ENCODE peak calls at places on chromosome 22, in nine cellular contexts. E is spleen; W is Peyer's patch; S is mesendoderm; C is A673; U is fibroblast of lung; Q is iPS DF 6.9; G is effector memory CD4-positive, alpha-beta T cell; I is PC-3. Y is an unnamed sample.

GRCh38 chr22:45190473-45190872 is 26.7 kb downstream of the NUP50 start:
- DNase-seq in C (no peak), Q (no peak), G (no peak), U (peak), I (no peak), S (no peak), E (no peak), W (no peak), Y (no peak)

GRCh38 chr22:42282943-42283287 is 12.5 kb upstream of the TCF20 start:
- DNase-seq in C (no peak), U (no peak), I (no peak), Q (no peak), S (no peak), W (no peak), E (no peak), G (no peak), Y (no peak)

GRCh38 chr22:49609207-49609876 is 218.3 kb downstream of the BRD1 start:
- DNase-seq in W (peak), Q (no peak), C (no peak), S (no peak), U (no peak), E (peak), G (no peak), I (no peak), Y (no peak)

GRCh38 chr22:49660321-49660720 is 167.4 kb downstream of the BRD1 start:
- DNase-seq in W (no peak), S (no peak), E (no peak), Q (no peak), G (no peak), C (no peak), I (no peak), U (no peak), Y (no peak)

GRCh38 chr22:27786253-27786898 is 15.2 kb downstream of the MN1 start:
- DNase-seq in E (no peak), W (no peak), C (no peak), S (no peak), I (no peak), G (no peak), Q (no peak), U (no peak), Y (no peak)

GRCh38 chr22:50620861-50621490 is 7.0 kb downstream of the ARSA start:
- DNase-seq in U (no peak), S (no peak), I (peak), Q (no peak), E (peak), W (peak), C (no peak), G (peak), Y (peak)

GRCh38 chr22:30892286-30892685 is 76.3 kb downstream of the MORC2 start:
- DNase-seq in E (peak), U (no peak), C (no peak), Q (no peak), I (no peak), G (no peak), W (peak), S (no peak), Y (no peak)

GRCh38 chr22:28013611-28014010 is 94.6 kb upstream of the PITPNB start:
- DNase-seq in C (no peak), W (no peak), I (no peak), Q (no peak), E (peak), U (no peak), G (no peak), S (no peak), Y (no peak)

GRCh38 chr22:44580756-44581435 is 82.9 kb upstream of the RTL6 start:
- DNase-seq in I (no peak), E (peak), S (no peak), U (no peak), W (peak), C (no peak), Q (no peak), G (no peak), Y (no peak)

GRCh38 chr22:30206964-30207363 is 39.6 kb downstream of the LIF start:
- DNase-seq in S (peak), I (peak), E (no peak), G (no peak), U (peak), W (no peak), C (peak), Q (no peak), Y (no peak)

DNA sequence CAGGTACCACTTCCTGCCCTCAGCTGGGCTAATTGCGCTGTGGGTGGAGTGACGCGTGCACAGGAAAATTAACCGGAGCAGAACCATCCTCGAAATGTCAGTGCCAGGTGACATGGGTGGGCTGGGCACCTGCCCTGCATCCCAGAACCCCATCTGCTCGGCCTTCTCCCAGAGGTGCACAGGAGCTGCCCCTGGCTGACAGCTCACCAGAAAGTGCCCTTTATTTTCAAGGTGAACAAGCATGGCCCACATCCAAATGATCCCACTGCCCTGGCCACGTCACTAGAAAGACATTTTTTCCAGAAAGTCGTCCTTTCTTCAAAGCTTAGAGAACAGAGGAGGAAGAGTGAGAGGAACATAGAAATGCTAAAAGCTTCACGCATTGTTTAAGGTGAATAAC is 4.1 kb upstream of the ELFN2 start:
- DNase-seq in G (no peak), U (no peak), S (no peak), I (peak), Q (no peak), E (no peak), W (no peak), C (no peak), Y (no peak)
- H3K27ac ChIP-seq in G (no peak), U (peak), S (no peak), I (peak), Q (no peak), E (no peak), W (no peak), C (no peak), Y (no peak)

GRCh38 chr22:23534851-23535717 is 45.0 kb downstream of the IGLL1 start:
- DNase-seq in W (peak), I (no peak), Q (no peak), G (no peak), U (no peak), S (no peak), E (peak), C (no peak), Y (no peak)

GRCh38 chr22:23537421-23537820 is 42.7 kb downstream of the IGLL1 start:
- DNase-seq in U (no peak), G (no peak), S (no peak), C (no peak), W (peak), Q (no peak), I (no peak), E (peak), Y (no peak)

GRCh38 chr22:23539135-23539838 is 40.8 kb downstream of the IGLL1 start:
- DNase-seq in C (peak), I (peak), Q (no peak), W (peak), E (peak), S (peak), G (peak), U (peak), Y (peak)

GRCh38 chr22:23536821-23537345 is 43.2 kb downstream of the IGLL1 start:
- DNase-seq in G (no peak), S (peak), I (no peak), U (no peak), W (peak), E (peak), C (no peak), Q (no peak), Y (no peak)

GRCh38 chr22:23538502-23538860 is 41.6 kb downstream of the IGLL1 start:
- DNase-seq in G (no peak), E (peak), Q (no peak), C (no peak), I (no peak), U (no peak), W (peak), S (no peak), Y (no peak)
- H3K27ac ChIP-seq in G (no peak), E (no peak), Q (no peak), C (no peak), I (no peak), U (no peak), W (no peak), S (peak), Y (no peak)

GRCh38 chr22:31958625-31959239 is 14.4 kb downstream of the YWHAH start:
- DNase-seq in Q (no peak), I (no peak), E (peak), C (no peak), G (peak), S (no peak), W (no peak), U (no peak), Y (no peak)

GRCh38 chr22:31962392-31963113 is 18.2 kb downstream of the YWHAH start:
- DNase-seq in I (no peak), G (no peak), Q (no peak), U (no peak), C (no peak), W (no peak), E (peak), S (no peak), Y (no peak)

GRCh38 chr22:31956360-31956759 is 12.0 kb downstream of the YWHAH start:
- DNase-seq in Q (no peak), W (peak), I (no peak), E (peak), C (no peak), G (no peak), U (no peak), S (no peak), Y (no peak)

GRCh38 chr22:31957970-31958594 is 13.7 kb downstream of the YWHAH start:
- DNase-seq in Q (no peak), I (no peak), C (no peak), U (no peak), W (no peak), S (no peak), G (no peak), E (peak), Y (no peak)

DNA sequence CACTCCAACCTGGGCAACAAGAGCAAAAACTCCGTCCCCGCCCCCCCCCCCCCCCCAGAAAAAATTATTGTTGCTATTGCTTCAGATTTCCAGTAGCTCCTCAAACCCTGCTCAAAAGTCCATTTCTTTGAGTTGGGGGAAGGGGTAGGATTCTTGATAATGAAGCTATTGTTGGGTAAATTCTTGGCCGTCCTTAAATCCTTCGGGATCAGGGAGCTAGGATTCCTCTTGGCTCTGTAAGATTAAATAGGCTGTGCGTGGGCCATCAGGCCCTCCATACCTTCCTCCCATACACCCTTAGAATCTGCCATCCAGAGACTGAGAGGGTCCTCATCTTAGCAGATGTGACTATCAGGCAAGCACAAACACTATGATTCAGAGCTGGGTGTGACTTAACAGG is 16.4 kb downstream of the YWHAH start:
- DNase-seq in S (no peak), W (no peak), I (no peak), G (no peak), Q (no peak), E (no peak), C (no peak), U (no peak), Y (no peak)
- H3K27ac ChIP-seq in S (no peak), W (no peak), I (no peak), G (no peak), Q (no peak), E (no peak), C (no peak), U (no peak), Y (no peak)

GRCh38 chr22:18033204-18033998 is 9.0 kb upstream of the MICAL3 start:
- DNase-seq in Q (no peak), S (no peak), C (no peak), E (peak), W (no peak), I (peak), G (no peak), U (no peak), Y (no peak)
- H3K27ac ChIP-seq in Q (no peak), S (no peak), C (no peak), E (no peak), W (no peak), I (peak), G (no peak), U (no peak), Y (no peak)

GRCh38 chr22:38861170-38861874 is 10.7 kb downstream of the CBX6 start:
- DNase-seq in E (no peak), Q (no peak), W (peak), S (no peak), C (peak), U (no peak), G (no peak), I (no peak), Y (no peak)
- H3K27ac ChIP-seq in E (no peak), Q (no peak), W (no peak), S (no peak), C (no peak), U (no peak), G (no peak), I (no peak), Y (no peak)

GRCh38 chr22:24337894-24338645 is 67.4 kb downstream of the SPECC1L start:
- DNase-seq in S (no peak), Q (no peak), U (no peak), E (no peak), G (no peak), I (no peak), W (no peak), C (no peak), Y (no peak)
- H3K27ac ChIP-seq in S (no peak), Q (no peak), U (no peak), E (no peak), G (no peak), I (no peak), W (no peak), C (no peak), Y (no peak)

Y was measured in caudate nucleus.